ENCODE peak calls at places on chromosome 15, in four cellular contexts. One of them, this sample, is unnamed. For H3K9me3, the result is how much of the 10 kb centered on the place peaks cover.

GRCh38 chr15:60649845-60650548 is 171.1 kb upstream of the ICE2 start:
- DNase-seq in AG04450: no peak
- DNase-seq in A673: no peak
- DNase-seq in neural progenitor cell: no peak
- DNase-seq in this sample: peak

GRCh38 chr15:39426552-39427532 is 154.0 kb upstream of the THBS1 start:
- DNase-seq in AG04450: no peak
- DNase-seq in A673: no peak
- DNase-seq in neural progenitor cell: peak
- DNase-seq in this sample: peak

GRCh38 chr15:59457103-59457502 is 19.1 kb downstream of the FAM81A start:
- DNase-seq in AG04450: no peak
- DNase-seq in A673: no peak
- DNase-seq in neural progenitor cell: no peak
- DNase-seq in this sample: no peak

GRCh38 chr15:70088427-70088826 is 9.3 kb downstream of the TLE3 start:
- DNase-seq in AG04450: no peak
- DNase-seq in A673: no peak
- DNase-seq in neural progenitor cell: no peak
- DNase-seq in this sample: no peak

GRCh38 chr15:63344737-63345390 is 36.8 kb downstream of the CA12 start:
- DNase-seq in AG04450: no peak
- DNase-seq in A673: no peak
- DNase-seq in neural progenitor cell: no peak
- DNase-seq in this sample: no peak

GRCh38 chr15:64146885-64147681 is 4.4 kb upstream of the SNX22 start:
- DNase-seq in AG04450: no peak
- DNase-seq in A673: peak
- DNase-seq in neural progenitor cell: peak
- DNase-seq in this sample: no peak

GRCh38 chr15:66591322-66591862 is 25.6 kb upstream of the LCTL start:
- DNase-seq in AG04450: no peak
- DNase-seq in A673: no peak
- DNase-seq in neural progenitor cell: no peak
- DNase-seq in this sample: no peak

GRCh38 chr15:53160092-53160704 is 370.1 kb upstream of the ONECUT1 start:
- DNase-seq in AG04450: no peak
- DNase-seq in A673: no peak
- DNase-seq in neural progenitor cell: no peak
- DNase-seq in this sample: no peak

GRCh38 chr15:61702224-61703120 is 357.8 kb downstream of the VPS13C start:
- DNase-seq in AG04450: no peak
- DNase-seq in A673: no peak
- DNase-seq in neural progenitor cell: peak
- DNase-seq in this sample: no peak

GRCh38 chr15:77002954-77003912 is 8.3 kb downstream of the PSTPIP1 start:
- DNase-seq in AG04450: no peak
- DNase-seq in A673: no peak
- DNase-seq in neural progenitor cell: no peak
- DNase-seq in this sample: peak

GRCh38 chr15:78638658-78639314 is 2.2 kb downstream of the CHRNB4 start:
- DNase-seq in AG04450: no peak
- DNase-seq in A673: peak
- DNase-seq in neural progenitor cell: peak
- DNase-seq in this sample: peak

DNA sequence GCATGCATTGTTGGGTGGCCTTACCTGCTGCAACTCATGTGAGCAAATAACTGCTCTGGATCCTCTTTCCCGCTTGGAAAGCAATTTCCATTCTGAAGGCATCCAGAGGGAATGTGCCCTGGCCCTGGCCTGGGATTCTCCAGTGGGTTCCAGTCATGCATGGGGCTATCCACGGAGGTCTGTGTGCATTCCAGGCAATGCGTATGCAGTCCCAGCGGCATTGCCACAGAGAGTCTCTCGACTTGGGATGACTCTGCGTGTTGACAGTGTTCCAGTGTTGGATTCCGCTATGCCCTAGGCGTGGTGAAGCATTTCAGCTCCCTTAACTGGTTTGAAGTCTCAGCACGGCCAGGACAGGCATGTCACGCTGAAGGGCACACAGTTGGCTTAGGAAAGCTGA is 113.9 kb downstream of the SNRPN start:
- DNase-seq in AG04450: no peak
- DNase-seq in A673: no peak
- DNase-seq in neural progenitor cell: no peak
- DNase-seq in this sample: no peak
- H3K9me3 ChIP-seq in AG04450: half or more
- H3K9me3 ChIP-seq in A673: half or more
- H3K9me3 ChIP-seq in neural progenitor cell: under half
- H3K9me3 ChIP-seq in this sample: under half

GRCh38 chr15:89681146-89681545 is 2.0 kb upstream of the PLIN1 start:
- DNase-seq in AG04450: no peak
- DNase-seq in A673: no peak
- DNase-seq in neural progenitor cell: no peak
- DNase-seq in this sample: no peak
- H3K4me3 ChIP-seq in AG04450: no peak
- H3K4me3 ChIP-seq in A673: no peak
- H3K4me3 ChIP-seq in neural progenitor cell: no peak
- H3K4me3 ChIP-seq in this sample: no peak

GRCh38 chr15:25183581-25184330 is 229.0 kb downstream of the SNRPN start:
- DNase-seq in AG04450: no peak
- DNase-seq in A673: no peak
- DNase-seq in neural progenitor cell: no peak
- DNase-seq in this sample: no peak
- H3K9me3 ChIP-seq in AG04450: half or more
- H3K9me3 ChIP-seq in A673: under half
- H3K9me3 ChIP-seq in neural progenitor cell: under half
- H3K9me3 ChIP-seq in this sample: under half

GRCh38 chr15:75452968-75453702 is 1.6 kb upstream of the SIN3A start:
- DNase-seq in AG04450: no peak
- DNase-seq in A673: peak
- DNase-seq in neural progenitor cell: peak
- DNase-seq in this sample: peak
- H3K4me3 ChIP-seq in AG04450: peak
- H3K4me3 ChIP-seq in A673: peak
- H3K4me3 ChIP-seq in neural progenitor cell: peak
- H3K4me3 ChIP-seq in this sample: peak

GRCh38 chr15:25059698-25060471 is 105.1 kb downstream of the SNRPN start:
- DNase-seq in AG04450: no peak
- DNase-seq in A673: no peak
- DNase-seq in neural progenitor cell: no peak
- DNase-seq in this sample: no peak

GRCh38 chr15:25056484-25057429 is 102.0 kb downstream of the SNRPN start:
- DNase-seq in AG04450: no peak
- DNase-seq in A673: no peak
- DNase-seq in neural progenitor cell: no peak
- DNase-seq in this sample: no peak

GRCh38 chr15:25060472-25060803 is 105.7 kb downstream of the SNRPN start:
- DNase-seq in AG04450: no peak
- DNase-seq in A673: no peak
- DNase-seq in neural progenitor cell: no peak
- DNase-seq in this sample: no peak

GRCh38 chr15:25057574-25057973 is 102.8 kb downstream of the SNRPN start:
- DNase-seq in AG04450: no peak
- DNase-seq in A673: no peak
- DNase-seq in neural progenitor cell: no peak
- DNase-seq in this sample: no peak

DNA sequence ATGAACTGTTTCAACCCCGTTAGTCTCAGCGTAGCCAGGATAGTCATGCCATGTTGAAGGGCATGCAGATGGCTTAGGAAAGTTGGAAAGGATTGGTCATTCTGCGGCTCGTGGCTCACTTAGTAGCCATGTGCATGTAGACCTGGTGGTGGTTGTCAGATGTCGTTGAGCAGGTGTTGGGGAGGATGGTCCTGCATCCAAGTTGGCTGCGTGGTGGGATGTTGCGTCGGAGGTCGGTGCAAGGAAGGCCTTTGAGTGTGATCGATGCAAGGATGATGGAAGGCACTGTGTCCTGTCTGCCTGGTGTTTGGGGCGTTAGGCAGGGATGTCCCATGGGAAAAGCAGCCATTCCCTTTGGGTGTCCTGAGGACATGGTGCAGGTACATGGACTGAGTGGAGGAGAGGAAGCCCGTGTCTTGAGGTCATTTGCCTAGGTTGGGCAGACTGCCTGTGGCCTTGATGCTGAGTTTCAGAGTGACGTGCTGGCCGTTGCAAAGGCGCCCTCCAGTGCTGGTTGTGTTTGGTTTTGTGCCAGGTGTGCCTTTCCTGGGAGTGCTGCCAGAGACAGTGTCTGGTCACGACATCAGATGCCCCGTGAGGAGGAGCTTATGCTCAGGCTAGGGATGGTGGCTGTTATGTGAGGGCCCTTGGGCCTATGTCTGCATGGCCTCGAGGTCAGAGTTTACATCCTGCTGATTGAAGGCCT is 103.4 kb downstream of the SNRPN start:
- DNase-seq in AG04450: no peak
- DNase-seq in A673: no peak
- DNase-seq in neural progenitor cell: no peak
- DNase-seq in this sample: no peak
- H3K9me3 ChIP-seq in AG04450: half or more
- H3K9me3 ChIP-seq in A673: half or more
- H3K9me3 ChIP-seq in neural progenitor cell: under half
- H3K9me3 ChIP-seq in this sample: under half

GRCh38 chr15:68518046-68518445 is 60.7 kb upstream of the CORO2B start:
- DNase-seq in AG04450: no peak
- DNase-seq in A673: no peak
- DNase-seq in neural progenitor cell: no peak
- DNase-seq in this sample: no peak
- H3K4me3 ChIP-seq in AG04450: no peak
- H3K4me3 ChIP-seq in A673: no peak
- H3K4me3 ChIP-seq in neural progenitor cell: no peak
- H3K4me3 ChIP-seq in this sample: no peak

GRCh38 chr15:79916424-79916823 is 19.6 kb upstream of the MTHFS start:
- DNase-seq in AG04450: no peak
- DNase-seq in A673: no peak
- DNase-seq in neural progenitor cell: no peak
- DNase-seq in this sample: no peak
- H3K9me3 ChIP-seq in AG04450: under half
- H3K9me3 ChIP-seq in A673: half or more
- H3K9me3 ChIP-seq in neural progenitor cell: under half
- H3K9me3 ChIP-seq in this sample: under half

GRCh38 chr15:101049282-101049681 is 130.1 kb downstream of the LRRK1 start:
- DNase-seq in AG04450: no peak
- DNase-seq in A673: no peak
- DNase-seq in neural progenitor cell: no peak
- DNase-seq in this sample: no peak
- H3K4me3 ChIP-seq in AG04450: no peak
- H3K4me3 ChIP-seq in A673: no peak
- H3K4me3 ChIP-seq in neural progenitor cell: no peak
- H3K4me3 ChIP-seq in this sample: no peak

GRCh38 chr15:24985224-24985623 is 30.4 kb downstream of the SNRPN start:
- DNase-seq in AG04450: no peak
- DNase-seq in A673: no peak
- DNase-seq in neural progenitor cell: no peak
- DNase-seq in this sample: no peak

GRCh38 chr15:24986653-24987052 is 31.9 kb downstream of the SNRPN start:
- DNase-seq in AG04450: no peak
- DNase-seq in A673: no peak
- DNase-seq in neural progenitor cell: no peak
- DNase-seq in this sample: no peak
- H3K9me3 ChIP-seq in AG04450: under half
- H3K9me3 ChIP-seq in A673: under half
- H3K9me3 ChIP-seq in neural progenitor cell: under half
- H3K9me3 ChIP-seq in this sample: under half